ENCODE peak calls at places on chromosomes 13 and 19, in ten cellular contexts. R is upper lobe of right lung, X is left lung, L is fibroblast of lung, I is A549, D is fibroblast of pulmonary artery, V is dorsolateral prefrontal cortex, E is lower lobe of right lung, A is sigmoid colon, N is AG09309. F is an unnamed sample.

GRCh38 chr19:32497386-32497785 is 83.6 kb upstream of the PDCD5 start:
- DNase-seq in R (no peak), X (no peak), L (no peak), I (no peak), D (no peak), V (no peak), E (no peak), A (no peak), N (no peak), F (no peak)

GRCh38 chr19:1101337-1101698 is 2.5 kb upstream of the GPX4 start:
- DNase-seq in R (no peak), X (no peak), L (no peak), I (no peak), D (no peak), V (no peak), E (peak), A (peak), N (no peak), F (no peak)

GRCh38 chr19:40578442-40578908 is 1.8 kb downstream of the SHKBP1 start:
- DNase-seq in R (no peak), X (no peak), L (no peak), I (peak), D (peak), V (no peak), E (no peak), A (no peak), N (no peak), F (peak)

GRCh38 chr13:28754698-28755545 is 36.2 kb upstream of the SLC46A3 start:
- DNase-seq in R (no peak), X (no peak), L (peak), I (peak), D (peak), V (no peak), E (no peak), A (no peak), N (no peak), F (peak)

GRCh38 chr19:5832527-5833216 is 6.8 kb downstream of the FUT6 start:
- DNase-seq in R (no peak), X (no peak), L (no peak), I (no peak), D (no peak), V (no peak), E (no peak), A (no peak), N (no peak), F (no peak)

GRCh38 chr13:76890036-76890435 is 3.8 kb upstream of the KCTD12 start:
- DNase-seq in R (no peak), X (no peak), L (peak), I (no peak), D (peak), V (no peak), E (no peak), A (no peak), N (no peak), F (peak)

GRCh38 chr13:108102771-108103170 is 112.6 kb downstream of the LIG4 start:
- DNase-seq in R (no peak), X (no peak), L (no peak), I (no peak), D (peak), V (no peak), E (no peak), A (no peak), N (no peak), F (no peak)

GRCh38 chr13:76638882-76639281 is 247.3 kb downstream of the KCTD12 start:
- DNase-seq in R (no peak), X (no peak), L (no peak), I (no peak), D (no peak), V (no peak), E (no peak), A (no peak), N (no peak), F (peak)

GRCh38 chr13:44422755-44423643 is 49.4 kb downstream of the SERP2 start:
- DNase-seq in R (no peak), X (no peak), L (no peak), I (no peak), D (peak), V (no peak), E (no peak), A (no peak), N (no peak), F (peak)

GRCh38 chr19:28543244-28543776 is 669.6 kb downstream of the UQCRFS1 start:
- DNase-seq in R (no peak), X (no peak), L (no peak), I (no peak), D (no peak), V (no peak), E (no peak), A (no peak), N (no peak), F (no peak)

GRCh38 chr19:30649934-30650614 is 277.9 kb downstream of the ZNF536 start:
- DNase-seq in R (no peak), X (no peak), L (peak), I (peak), D (peak), V (no peak), E (no peak), A (no peak), N (no peak), F (peak)

GRCh38 chr13:113641426-113641825 is 16.6 kb downstream of the ATP4B start:
- DNase-seq in R (no peak), X (no peak), L (no peak), I (no peak), D (no peak), V (no peak), E (peak), A (peak), N (no peak), F (no peak)

GRCh38 chr13:110136660-110137585 is 170.0 kb downstream of the COL4A1 start:
- DNase-seq in R (no peak), X (no peak), L (no peak), I (no peak), D (no peak), V (no peak), E (no peak), A (no peak), N (no peak), F (no peak)

GRCh38 chr13:94416454-94417080 is 62.9 kb downstream of the DCT start:
- DNase-seq in R (no peak), X (no peak), L (peak), I (peak), D (peak), V (no peak), E (no peak), A (no peak), N (no peak), F (peak)

GRCh38 chr13:67094952-67095351 is 135.2 kb downstream of the PCDH9 start:
- DNase-seq in R (no peak), X (no peak), L (no peak), I (no peak), D (peak), V (no peak), E (no peak), A (no peak), N (no peak), F (peak)

GRCh38 chr13:49060698-49061387 is 85.1 kb downstream of the FNDC3A start:
- DNase-seq in R (no peak), X (no peak), L (peak), I (no peak), D (peak), V (no peak), E (no peak), A (no peak), N (no peak), F (peak)

GRCh38 chr13:39023316-39023715 is 14.6 kb downstream of the PROSER1 start:
- DNase-seq in R (no peak), X (no peak), L (peak), I (no peak), D (peak), V (no peak), E (no peak), A (no peak), N (peak), F (no peak)

GRCh38 chr13:112510987-112511715 is 76.8 kb downstream of the TUBGCP3 start:
- DNase-seq in R (no peak), X (no peak), L (no peak), I (no peak), D (no peak), V (no peak), E (no peak), A (no peak), N (no peak), F (no peak)

GRCh38 chr13:90594694-90595093 is 752.8 kb upstream of the MIR17HG start:
- DNase-seq in R (no peak), X (no peak), L (peak), I (peak), D (peak), V (no peak), E (no peak), A (no peak), N (peak), F (peak)

GRCh38 chr13:20521388-20521787 is 4.3 kb downstream of the CRYL1 start:
- DNase-seq in R (no peak), X (no peak), L (no peak), I (no peak), D (no peak), V (no peak), E (no peak), A (no peak), N (no peak), F (no peak)

GRCh38 chr13:110498327-110498726 is 63.2 kb downstream of the RAB20 start:
- DNase-seq in R (no peak), X (no peak), L (no peak), I (no peak), D (no peak), V (no peak), E (no peak), A (no peak), N (no peak), F (no peak)

GRCh38 chr13:100604909-100605308 is 16.3 kb upstream of the GGACT start:
- DNase-seq in R (no peak), X (no peak), L (no peak), I (no peak), D (no peak), V (no peak), E (no peak), A (no peak), N (no peak), F (no peak)

GRCh38 chr19:10747674-10748073 is 29.8 kb downstream of the DNM2 start:
- DNase-seq in R (no peak), X (no peak), L (no peak), I (no peak), D (no peak), V (no peak), E (no peak), A (no peak), N (no peak), F (no peak)

GRCh38 chr13:34025746-34026145 is 207.8 kb downstream of the RFC3 start:
- DNase-seq in R (no peak), X (no peak), L (peak), I (no peak), D (peak), V (no peak), E (no peak), A (no peak), N (peak), F (peak)

GRCh38 chr13:63208811-63209210 is 1793.2 kb upstream of the PCDH20 start:
- DNase-seq in R (no peak), X (no peak), L (no peak), I (no peak), D (no peak), V (no peak), E (no peak), A (no peak), N (no peak), F (no peak)

GRCh38 chr13:38763446-38764381 is 76.8 kb downstream of the FREM2 start:
- DNase-seq in R (no peak), X (no peak), L (peak), I (peak), D (peak), V (no peak), E (no peak), A (no peak), N (no peak), F (peak)

GRCh38 chr13:60583196-60583908 is 186.3 kb downstream of the TDRD3 start:
- DNase-seq in R (no peak), X (no peak), L (peak), I (no peak), D (peak), V (no peak), E (no peak), A (no peak), N (peak), F (peak)

GRCh38 chr13:44046428-44046827 is 166.7 kb downstream of the LACC1 start:
- DNase-seq in R (no peak), X (no peak), L (no peak), I (no peak), D (no peak), V (no peak), E (no peak), A (no peak), N (no peak), F (no peak)

GRCh38 chr19:4748589-4748988 is 24.9 kb upstream of the DPP9 start:
- DNase-seq in R (no peak), X (no peak), L (no peak), I (no peak), D (no peak), V (no peak), E (no peak), A (no peak), N (no peak), F (no peak)

GRCh38 chr13:45055902-45056648 is 64.2 kb upstream of the GTF2F2 start:
- DNase-seq in R (no peak), X (no peak), L (peak), I (no peak), D (peak), V (no peak), E (no peak), A (peak), N (peak), F (peak)

GRCh38 chr19:17292301-17293074 is 10.7 kb downstream of the ABHD8 start:
- DNase-seq in R (peak), X (peak), L (peak), I (peak), D (peak), V (peak), E (peak), A (peak), N (no peak), F (peak)

GRCh38 chr19:3499738-3500428 is 591 bp downstream of the DOHH start:
- DNase-seq in R (no peak), X (peak), L (no peak), I (no peak), D (no peak), V (no peak), E (no peak), A (no peak), N (no peak), F (no peak)

GRCh38 chr19:29277107-29277506 is 64.2 kb upstream of the UQCRFS1 start:
- DNase-seq in R (peak), X (no peak), L (no peak), I (peak), D (no peak), V (no peak), E (no peak), A (peak), N (no peak), F (no peak)

GRCh38 chr13:111046590-111047141 is 68.4 kb upstream of the ARHGEF7 start:
- DNase-seq in R (peak), X (peak), L (peak), I (no peak), D (peak), V (no peak), E (no peak), A (no peak), N (no peak), F (peak)

GRCh38 chr13:20473888-20474287 is 51.8 kb downstream of the CRYL1 start:
- DNase-seq in R (no peak), X (no peak), L (no peak), I (no peak), D (no peak), V (no peak), E (no peak), A (no peak), N (no peak), F (no peak)

GRCh38 chr13:113904411-113904810 is 40.5 kb upstream of the GAS6 start:
- DNase-seq in R (peak), X (no peak), L (no peak), I (peak), D (peak), V (peak), E (no peak), A (no peak), N (no peak), F (peak)

GRCh38 chr13:93388701-93389100 is 162.1 kb downstream of the GPC6 start:
- DNase-seq in R (no peak), X (no peak), L (peak), I (peak), D (peak), V (no peak), E (no peak), A (no peak), N (no peak), F (peak)

GRCh38 chr19:13012690-13013608 is 17.7 kb downstream of the NFIX start:
- DNase-seq in R (no peak), X (peak), L (peak), I (no peak), D (peak), V (no peak), E (no peak), A (peak), N (no peak), F (peak)
- H3K4me3 ChIP-seq in R (peak), X (peak), L (peak), I (no peak), D (peak), V (peak), E (peak), A (peak), N (peak), F (peak)

GRCh38 chr19:38278751-38279150 is 14.4 kb downstream of the SPINT2 start:
- DNase-seq in R (no peak), X (no peak), L (no peak), I (no peak), D (no peak), V (no peak), E (no peak), A (no peak), N (no peak), F (no peak)
- TF ChIP-seq CTCF in R (no peak), X (no peak), L (no peak), I (no peak), D (no peak), V (no peak), E (no peak), A (no peak), N (no peak), F (no peak)

GRCh38 chr13:46896346-46897138 is at the start of gene HTR2A:
- DNase-seq in R (peak), X (peak), L (peak), I (no peak), D (peak), V (peak), E (peak), A (peak), N (no peak), F (peak)
- H3K4me3 ChIP-seq in R (peak), X (peak), L (peak), I (no peak), D (peak), V (peak), E (peak), A (peak), N (peak), F (peak)

GRCh38 chr13:31234729-31235128 is 35.0 kb downstream of the B3GLCT start:
- DNase-seq in R (no peak), X (no peak), L (no peak), I (peak), D (peak), V (no peak), E (no peak), A (no peak), N (no peak), F (peak)
- TF ChIP-seq CTCF in R (no peak), X (no peak), L (peak), I (no peak), D (peak), V (no peak), E (no peak), A (no peak), N (peak), F (peak)

GRCh38 chr19:45972081-45972943 is 1.4 kb downstream of the NOVA2 start:
- DNase-seq in R (no peak), X (peak), L (no peak), I (no peak), D (no peak), V (no peak), E (no peak), A (no peak), N (no peak), F (no peak)
- H3K4me3 ChIP-seq in R (peak), X (peak), L (no peak), I (peak), D (peak), V (peak), E (peak), A (peak), N (no peak), F (peak)

GRCh38 chr19:16076154-16076957 is at the start of gene TPM4:
- DNase-seq in R (peak), X (peak), L (peak), I (peak), D (peak), V (peak), E (peak), A (peak), N (peak), F (peak)

GRCh38 chr19:16078311-16078758 is 2.0 kb downstream of the TPM4 start:
- DNase-seq in R (peak), X (no peak), L (no peak), I (peak), D (no peak), V (no peak), E (peak), A (peak), N (no peak), F (no peak)

GRCh38 chr19:16076958-16077611 is 790 bp downstream of the TPM4 start:
- DNase-seq in R (peak), X (peak), L (peak), I (no peak), D (no peak), V (peak), E (peak), A (peak), N (no peak), F (peak)

GRCh38 chr19:16075430-16076153 is 703 bp upstream of the TPM4 start:
- DNase-seq in R (peak), X (no peak), L (peak), I (no peak), D (no peak), V (no peak), E (peak), A (peak), N (no peak), F (peak)

GRCh38 chr19:16078759-16079707 is 2.7 kb downstream of the TPM4 start:
- DNase-seq in R (peak), X (no peak), L (peak), I (peak), D (peak), V (no peak), E (peak), A (peak), N (peak), F (peak)
- TF ChIP-seq CTCF in R (no peak), X (no peak), L (no peak), I (no peak), D (no peak), V (no peak), E (no peak), A (no peak), N (no peak), F (no peak)

GRCh38 chr19:42285546-42285945 is 16.4 kb upstream of the PRR19 start:
- DNase-seq in R (no peak), X (no peak), L (no peak), I (no peak), D (no peak), V (no peak), E (no peak), A (peak), N (no peak), F (no peak)

GRCh38 chr19:42284641-42285341 is 15.7 kb downstream of the CIC start:
- DNase-seq in R (no peak), X (peak), L (no peak), I (no peak), D (no peak), V (no peak), E (no peak), A (peak), N (no peak), F (no peak)

GRCh38 chr19:42283248-42284065 is 14.4 kb downstream of the CIC start:
- DNase-seq in R (peak), X (peak), L (peak), I (peak), D (peak), V (peak), E (peak), A (peak), N (peak), F (peak)

GRCh38 chr19:42282810-42283247 is 13.8 kb downstream of the CIC start:
- DNase-seq in R (no peak), X (no peak), L (no peak), I (no peak), D (no peak), V (no peak), E (no peak), A (peak), N (no peak), F (no peak)

DNA sequence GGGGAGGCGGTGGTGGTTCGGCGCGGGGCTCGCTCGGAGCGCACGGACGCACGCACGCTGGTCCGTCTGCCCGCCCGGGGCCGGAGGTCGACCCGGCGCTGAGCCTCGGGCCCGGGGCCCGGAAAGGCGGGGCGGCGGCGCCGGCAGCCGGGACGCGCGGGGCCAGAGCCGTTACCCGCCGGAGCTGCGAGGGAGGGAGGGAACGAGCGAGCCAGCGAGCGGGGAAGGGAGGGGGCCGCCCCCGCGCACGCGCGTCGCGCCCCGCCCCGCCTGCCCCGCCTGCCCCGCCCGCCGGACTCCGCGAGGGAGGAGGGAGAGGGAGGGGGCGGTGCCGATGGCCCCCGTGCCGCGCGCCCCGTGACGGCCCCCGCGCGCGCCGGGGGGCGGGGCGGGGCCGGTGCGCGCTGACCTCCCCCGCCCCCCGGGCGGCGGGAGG is 15.0 kb downstream of the CIC start:
- DNase-seq in R (peak), X (peak), L (peak), I (peak), D (peak), V (peak), E (peak), A (peak), N (no peak), F (peak)
- H3K4me3 ChIP-seq in R (peak), X (peak), L (peak), I (peak), D (peak), V (peak), E (peak), A (peak), N (peak), F (no peak)

GRCh38 chr19:43101950-43102349 is 19.4 kb upstream of the PSG2 start:
- DNase-seq in R (no peak), X (no peak), L (no peak), I (no peak), D (no peak), V (no peak), E (no peak), A (no peak), N (no peak), F (no peak)
- TF ChIP-seq CTCF in R (no peak), X (no peak), L (no peak), I (peak), D (no peak), V (no peak), E (no peak), A (no peak), N (peak), F (peak)

GRCh38 chr19:47619763-47620162 is 10.8 kb downstream of the BICRA start:
- DNase-seq in R (no peak), X (peak), L (no peak), I (no peak), D (no peak), V (no peak), E (no peak), A (no peak), N (no peak), F (peak)
- H3K4me3 ChIP-seq in R (no peak), X (no peak), L (no peak), I (no peak), D (no peak), V (no peak), E (no peak), A (no peak), N (no peak), F (no peak)